ENCODE peak calls at places on chromosomes 5 and 9, in six cellular contexts. U is heart right ventricle, G is substantia nigra, N is IMR-90, A is NCI-H1436 treated with DMSO at 0.1 percent for 48 hours, R is iPS-NIHi11. H is an unnamed sample.

GRCh38 chr5:110225949-110226348 is 500.5 kb downstream of the TMEM232 start:
- DNase-seq in G (no peak), U (no peak), A (no peak), R (no peak), N (no peak), H (no peak)

GRCh38 chr9:127534250-127534649 is 77.8 kb upstream of the STXBP1 start:
- DNase-seq in G (no peak), R (no peak), N (no peak), A (no peak), U (no peak), H (no peak)

GRCh38 chr9:28234899-28235277 is 661.6 kb upstream of the C9orf72 start:
- DNase-seq in G (no peak), U (no peak), N (peak; percentile 1), R (no peak), A (no peak), H (no peak)

GRCh38 chr5:162768962-162769464 is 668.4 kb upstream of the CCNG1 start:
- DNase-seq in A (no peak), U (no peak), N (no peak), G (no peak), R (no peak), H (no peak)

GRCh38 chr5:174383196-174384178 is 338.0 kb downstream of the NSG2 start:
- DNase-seq in N (peak; percentile 19), R (no peak), G (no peak), A (no peak), U (no peak), H (no peak)

GRCh38 chr5:167708449-167708848 is 583.0 kb upstream of the WWC1 start:
- DNase-seq in R (peak; percentile 38), N (no peak), U (no peak), A (no peak), G (no peak), H (no peak)

GRCh38 chr5:180090769-180091546 is 19.4 kb upstream of the RNF130 start:
- DNase-seq in N (peak; percentile 14), R (peak; percentile 35), G (no peak), A (no peak), U (no peak), H (peak; percentile 11)

GRCh38 chr9:107707915-107708441 is 218.4 kb upstream of the KLF4 start:
- DNase-seq in N (peak; percentile 63), U (no peak), A (no peak), R (no peak), G (no peak), H (no peak)

GRCh38 chr5:143245929-143246561 is 157.4 kb downstream of the NR3C1 start:
- DNase-seq in G (no peak), U (no peak), A (no peak), N (peak; percentile 97), R (peak; percentile 37), H (no peak)

GRCh38 chr5:80623911-80624457 is 30.5 kb upstream of the MSH3 start:
- DNase-seq in N (no peak), R (no peak), A (no peak), G (no peak), U (no peak), H (no peak)

GRCh38 chr9:94577036-94577435 is 16.6 kb downstream of the FBP2 start:
- DNase-seq in A (no peak), G (no peak), U (no peak), N (no peak), R (no peak), H (no peak)

GRCh38 chr5:25568294-25568693 is 923.5 kb upstream of the CDH10 start:
- DNase-seq in A (no peak), U (no peak), R (no peak), G (no peak), N (no peak), H (no peak)

GRCh38 chr5:16540421-16540820 is 74.8 kb upstream of the ZNF622 start:
- DNase-seq in R (no peak), N (peak; percentile 79), G (no peak), U (no peak), A (no peak), H (no peak)

H was measured in hippocampal formation.